ENCODE peak calls at places on chromosomes 7 and 10, in ten cellular contexts. Q, I, B, C, M, N, Y, L, H and S are unnamed samples.

GRCh38 chr7:132500727-132501410 is 75.4 kb downstream of the PLXNA4 start:
- DNase-seq in Q (no peak), I (peak), B (peak), C (peak), M (peak), N (no peak), Y (peak), L (peak), H (no peak), S (no peak)

GRCh38 chr7:47472444-47473157 is 109.3 kb downstream of the TNS3 start:
- DNase-seq in Q (peak), I (no peak), B (no peak), C (no peak), M (no peak), N (no peak), Y (no peak), L (no peak), H (no peak), S (no peak)

GRCh38 chr7:54398863-54399262 is 143.3 kb upstream of the VSTM2A start:
- DNase-seq in Q (no peak), I (no peak), B (no peak), C (no peak), M (no peak), N (no peak), Y (no peak), L (no peak), H (no peak), S (no peak)

GRCh38 chr10:132865851-132866600 is 76.3 kb downstream of the CFAP46 start:
- DNase-seq in Q (no peak), I (no peak), B (no peak), C (no peak), M (no peak), N (no peak), Y (no peak), L (no peak), H (peak), S (no peak)

GRCh38 chr10:84360634-84361365 is 32.4 kb downstream of the CCSER2 start:
- DNase-seq in Q (no peak), I (peak), B (no peak), C (peak), M (no peak), N (peak), Y (peak), L (no peak), H (no peak), S (no peak)

GRCh38 chr10:44353721-44354120 is 31.2 kb downstream of the CXCL12 start:
- DNase-seq in Q (no peak), I (no peak), B (no peak), C (no peak), M (no peak), N (no peak), Y (no peak), L (no peak), H (no peak), S (no peak)

GRCh38 chr10:10903620-10904019 is 114.1 kb upstream of the CELF2 start:
- DNase-seq in Q (no peak), I (no peak), B (no peak), C (no peak), M (no peak), N (no peak), Y (no peak), L (no peak), H (no peak), S (no peak)

GRCh38 chr7:19242246-19242645 is 97.0 kb upstream of the FERD3L start:
- DNase-seq in Q (no peak), I (no peak), B (no peak), C (no peak), M (no peak), N (no peak), Y (no peak), L (no peak), H (no peak), S (no peak)

GRCh38 chr7:20784311-20785210 is 2.1 kb downstream of the SP8 start:
- DNase-seq in Q (no peak), I (no peak), B (no peak), C (no peak), M (no peak), N (no peak), Y (no peak), L (no peak), H (peak), S (no peak)

GRCh38 chr7:129951076-129952011 is 1.4 kb downstream of the UBE2H start:
- DNase-seq in Q (peak), I (peak), B (no peak), C (peak), M (no peak), N (no peak), Y (peak), L (no peak), H (peak), S (no peak)

GRCh38 chr7:1653500-1653899 is 16.6 kb upstream of the ELFN1 start:
- DNase-seq in Q (no peak), I (no peak), B (no peak), C (no peak), M (no peak), N (no peak), Y (no peak), L (no peak), H (no peak), S (no peak)

GRCh38 chr10:50033481-50033880 is 34.3 kb upstream of the WASHC2A start:
- DNase-seq in Q (no peak), I (peak), B (no peak), C (peak), M (no peak), N (peak), Y (peak), L (no peak), H (no peak), S (peak)

GRCh38 chr7:103592844-103593243 is 146.8 kb upstream of the SLC26A5 start:
- DNase-seq in Q (no peak), I (no peak), B (no peak), C (no peak), M (no peak), N (no peak), Y (no peak), L (no peak), H (no peak), S (no peak)

GRCh38 chr10:89567566-89568245 is 32.3 kb upstream of the SLC16A12 start:
- DNase-seq in Q (no peak), I (no peak), B (no peak), C (no peak), M (no peak), N (peak), Y (no peak), L (no peak), H (no peak), S (no peak)

GRCh38 chr7:70728873-70729552 is 402.9 kb upstream of the GALNT17 start:
- DNase-seq in Q (no peak), I (no peak), B (no peak), C (peak), M (no peak), N (no peak), Y (peak), L (no peak), H (no peak), S (no peak)

GRCh38 chr7:44824894-44825526 is 22.9 kb downstream of the H2AZ2 start:
- DNase-seq in Q (no peak), I (no peak), B (no peak), C (peak), M (no peak), N (peak), Y (no peak), L (no peak), H (no peak), S (no peak)

GRCh38 chr10:99612167-99612831 is 7.9 kb downstream of the SLC25A28 start:
- DNase-seq in Q (peak), I (peak), B (peak), C (peak), M (no peak), N (peak), Y (peak), L (no peak), H (no peak), S (peak)

GRCh38 chr7:112204072-112204775 is 2.0 kb downstream of the DOCK4 start:
- DNase-seq in Q (no peak), I (peak), B (no peak), C (no peak), M (no peak), N (no peak), Y (no peak), L (no peak), H (no peak), S (no peak)

GRCh38 chr10:23643396-23643795 is 204.5 kb downstream of the OTUD1 start:
- DNase-seq in Q (no peak), I (no peak), B (peak), C (no peak), M (no peak), N (no peak), Y (no peak), L (no peak), H (no peak), S (no peak)

GRCh38 chr7:10939237-10939910 is 34.3 kb upstream of the PHF14 start:
- DNase-seq in Q (peak), I (no peak), B (no peak), C (no peak), M (no peak), N (no peak), Y (no peak), L (no peak), H (no peak), S (no peak)

GRCh38 chr7:30005511-30005910 is 15.9 kb upstream of the SCRN1 start:
- DNase-seq in Q (no peak), I (no peak), B (no peak), C (no peak), M (no peak), N (no peak), Y (no peak), L (no peak), H (no peak), S (no peak)

GRCh38 chr10:98019784-98020183 is 10.6 kb downstream of the CRTAC1 start:
- DNase-seq in Q (no peak), I (no peak), B (no peak), C (no peak), M (no peak), N (no peak), Y (no peak), L (no peak), H (no peak), S (no peak)

GRCh38 chr10:94076325-94076841 is 82.7 kb downstream of the PLCE1 start:
- DNase-seq in Q (no peak), I (peak), B (no peak), C (peak), M (no peak), N (peak), Y (peak), L (no peak), H (no peak), S (peak)

GRCh38 chr10:96369890-96370574 is 11.2 kb upstream of the OPALIN start:
- DNase-seq in Q (no peak), I (no peak), B (no peak), C (peak), M (no peak), N (no peak), Y (no peak), L (no peak), H (peak), S (no peak)

GRCh38 chr7:1197997-1198632 is 34.6 kb upstream of the UNCX start:
- DNase-seq in Q (no peak), I (peak), B (no peak), C (peak), M (no peak), N (peak), Y (peak), L (no peak), H (no peak), S (peak)

GRCh38 chr10:104897679-104898078 is 256.6 kb downstream of the SORCS3 start:
- DNase-seq in Q (no peak), I (no peak), B (no peak), C (no peak), M (no peak), N (no peak), Y (no peak), L (no peak), H (no peak), S (no peak)

DNA sequence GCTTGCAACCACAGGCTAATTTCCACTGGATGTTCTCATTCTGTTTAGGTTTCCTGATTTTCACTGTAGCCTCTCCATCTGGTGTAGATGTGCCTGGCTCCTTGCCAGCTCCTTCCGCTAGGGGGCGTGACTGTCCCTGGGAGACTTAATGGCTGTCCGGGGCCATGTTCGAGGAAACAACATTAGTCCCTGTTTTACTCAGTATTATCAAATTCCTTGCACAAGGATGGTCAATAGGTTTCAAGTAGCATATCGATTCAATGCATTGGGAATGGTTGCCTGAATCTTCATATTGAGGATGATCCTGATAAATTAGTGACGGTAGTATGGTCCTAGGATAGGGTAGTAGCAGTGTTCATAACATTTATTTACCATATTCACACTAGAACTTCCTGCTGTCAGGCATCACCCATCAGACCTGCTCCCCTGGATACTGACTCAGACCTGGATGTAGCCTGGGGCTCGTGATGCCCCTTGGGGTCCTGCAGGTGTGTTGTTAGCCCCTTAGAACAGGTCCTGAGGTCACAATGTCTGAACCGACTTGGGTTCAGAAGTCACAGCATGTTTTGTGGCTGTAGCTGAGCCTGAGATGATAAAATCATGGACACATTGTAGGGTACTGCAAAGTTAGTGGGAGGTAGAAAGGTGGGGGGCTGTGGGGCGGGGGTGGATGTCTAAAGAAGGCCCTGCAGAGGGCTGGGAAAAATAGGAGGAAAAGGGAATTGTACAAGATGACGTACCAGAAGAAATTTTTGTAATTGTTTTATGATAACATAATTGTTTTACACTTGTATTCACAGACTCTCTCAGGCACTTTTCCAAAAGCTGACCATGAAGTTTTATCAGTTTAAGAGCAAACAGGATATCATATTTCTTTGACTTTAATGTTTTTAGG is 8.9 kb upstream of the EXOC6 start:
- DNase-seq in Q (peak), I (peak), B (no peak), C (peak), M (peak), N (peak), Y (peak), L (peak), H (peak), S (no peak)
- TF ChIP-seq CTCF in Q (peak), I (peak), B (no peak), C (no peak), M (no peak), N (peak), Y (peak), L (peak), H (no peak), S (peak)

DNA sequence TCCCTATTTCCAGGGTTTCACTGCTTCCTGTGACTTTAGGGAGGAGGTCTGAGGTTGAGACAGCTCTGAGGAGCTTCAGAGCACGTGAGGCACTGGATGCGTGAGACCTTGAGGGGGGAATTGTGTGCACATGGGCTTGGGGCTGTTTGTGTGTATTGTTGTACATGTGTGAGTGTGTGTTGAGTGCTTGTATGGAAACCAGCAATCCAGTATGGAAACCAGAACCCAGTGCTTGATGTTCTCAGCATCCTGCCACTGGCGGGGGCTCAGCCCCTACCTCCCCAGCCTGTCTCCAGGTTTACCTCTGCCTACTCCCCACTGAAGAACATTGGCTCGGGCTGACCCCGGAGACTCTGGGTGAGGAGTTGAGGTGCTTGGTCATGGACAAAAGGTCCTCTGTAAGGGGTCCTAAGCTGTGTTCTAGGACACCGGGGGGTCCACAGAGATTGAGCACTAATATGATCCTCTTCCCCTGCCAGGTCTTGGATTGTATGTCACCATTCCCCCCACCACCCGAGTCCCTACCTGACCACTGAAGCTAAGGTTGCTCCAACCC is 20.8 kb downstream of the SFTPD start:
- DNase-seq in Q (no peak), I (no peak), B (no peak), C (no peak), M (no peak), N (no peak), Y (no peak), L (no peak), H (no peak), S (no peak)
- H3K27ac ChIP-seq in Q (no peak), I (no peak), B (peak), C (no peak), M (no peak), N (no peak), Y (no peak), L (no peak), H (no peak), S (no peak)

GRCh38 chr7:22654836-22655235 is 72.2 kb upstream of the IL6 start:
- DNase-seq in Q (no peak), I (no peak), B (no peak), C (no peak), M (no peak), N (peak), Y (no peak), L (no peak), H (no peak), S (no peak)

GRCh38 chr7:22658031-22658430 is 69.0 kb upstream of the IL6 start:
- DNase-seq in Q (no peak), I (no peak), B (no peak), C (no peak), M (no peak), N (no peak), Y (no peak), L (no peak), H (no peak), S (no peak)

GRCh38 chr7:22657479-22657878 is 69.5 kb upstream of the IL6 start:
- DNase-seq in Q (no peak), I (no peak), B (no peak), C (no peak), M (no peak), N (no peak), Y (no peak), L (no peak), H (no peak), S (no peak)

GRCh38 chr7:22653981-22654380 is 73.0 kb upstream of the IL6 start:
- DNase-seq in Q (no peak), I (no peak), B (no peak), C (no peak), M (no peak), N (no peak), Y (no peak), L (no peak), H (no peak), S (no peak)

DNA sequence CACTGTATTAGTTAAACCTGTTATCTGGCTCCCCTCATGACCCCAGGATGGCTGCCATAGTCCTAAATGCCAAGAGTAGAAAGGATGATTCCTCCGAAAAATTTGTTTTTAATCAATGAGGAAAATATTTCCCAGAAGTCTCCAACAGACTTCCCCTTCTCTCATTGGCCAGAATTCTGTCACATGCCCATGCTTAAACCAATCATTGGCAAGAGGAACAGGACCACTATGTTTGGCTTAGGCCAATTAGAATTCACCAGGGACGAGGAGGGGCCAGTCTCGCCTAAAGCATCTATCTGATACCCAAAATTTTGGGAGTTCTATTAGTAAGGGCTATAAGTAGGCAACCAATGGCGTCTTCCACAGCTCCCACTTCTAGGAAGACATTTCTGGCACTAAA is 71.2 kb upstream of the IL6 start:
- DNase-seq in Q (no peak), I (no peak), B (no peak), C (no peak), M (no peak), N (no peak), Y (no peak), L (no peak), H (no peak), S (no peak)
- TF ChIP-seq CTCF in Q (no peak), I (no peak), B (no peak), C (no peak), M (no peak), N (no peak), Y (no peak), L (no peak), H (no peak), S (no peak)

DNA sequence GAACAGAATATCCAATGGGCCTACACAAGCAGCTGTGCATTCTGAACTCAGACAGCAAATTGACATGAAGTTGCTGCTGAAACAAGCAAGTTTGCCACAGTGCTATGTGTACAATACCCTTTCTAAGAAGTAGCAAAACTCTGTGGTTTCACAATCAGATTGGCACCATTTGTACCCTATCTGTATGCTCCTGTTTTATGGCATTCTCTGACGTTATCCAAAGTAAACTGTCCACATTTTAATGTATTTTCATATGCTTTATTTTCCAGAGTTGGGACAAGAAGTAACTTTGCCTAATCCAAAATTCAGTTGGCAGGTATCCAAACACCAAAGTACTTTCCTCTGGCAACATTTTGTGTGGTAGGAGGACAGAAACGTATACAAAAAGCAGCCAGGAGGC is 414.6 kb upstream of the NRP1 start:
- DNase-seq in Q (no peak), I (no peak), B (no peak), C (no peak), M (no peak), N (no peak), Y (peak), L (no peak), H (no peak), S (no peak)
- H3K27ac ChIP-seq in Q (no peak), I (no peak), B (no peak), C (no peak), M (no peak), N (no peak), Y (no peak), L (no peak), H (no peak), S (no peak)

DNA sequence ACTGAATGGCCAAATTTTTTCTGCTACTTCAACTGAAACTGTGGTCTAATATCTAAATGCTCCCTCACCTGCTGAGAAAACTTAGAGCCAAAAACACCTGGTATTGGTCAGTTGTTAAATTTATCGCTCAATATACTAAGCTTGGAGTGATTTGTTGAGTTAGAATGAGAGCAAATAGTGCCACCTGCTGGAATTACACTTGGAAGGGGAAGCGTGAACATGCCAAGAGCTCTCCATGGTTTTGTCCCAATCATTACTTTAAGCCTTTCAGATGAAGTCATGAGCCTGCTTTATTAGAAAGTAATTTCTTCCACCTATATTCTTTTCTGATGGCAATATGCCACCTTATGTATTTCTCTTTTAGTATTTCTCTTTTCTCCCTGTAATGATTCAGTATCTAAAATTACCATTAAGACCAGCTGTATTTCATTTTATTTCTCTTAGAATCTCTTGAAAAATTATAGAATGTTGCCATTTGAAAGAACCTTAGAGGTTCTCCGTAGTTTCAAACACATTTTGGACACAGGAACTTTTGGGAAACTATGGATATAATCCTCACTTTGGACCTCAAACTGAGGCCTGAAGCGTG is 447.8 kb upstream of the C7orf33 start:
- DNase-seq in Q (peak), I (peak), B (no peak), C (no peak), M (no peak), N (peak), Y (no peak), L (no peak), H (no peak), S (no peak)
- TF ChIP-seq CTCF in Q (peak), I (peak), B (peak), C (peak), M (peak), N (peak), Y (peak), L (peak), H (no peak), S (no peak)

GRCh38 chr7:23709081-23709746 is 805 bp upstream of the STK31 start:
- DNase-seq in Q (no peak), I (no peak), B (no peak), C (no peak), M (no peak), N (no peak), Y (no peak), L (no peak), H (no peak), S (no peak)
- H3K27ac ChIP-seq in Q (no peak), I (no peak), B (no peak), C (no peak), M (no peak), N (no peak), Y (no peak), L (no peak), H (peak), S (no peak)

GRCh38 chr7:101804642-101805401 is 12.6 kb upstream of the CUX1 start:
- DNase-seq in Q (peak), I (no peak), B (no peak), C (peak), M (no peak), N (no peak), Y (peak), L (no peak), H (no peak), S (no peak)
- TF ChIP-seq CTCF in Q (peak), I (peak), B (no peak), C (no peak), M (no peak), N (no peak), Y (no peak), L (no peak), H (no peak), S (peak)